ENCODE peak calls at places on chromosomes 13 and 19, in ten cellular contexts. M is body of pancreas; Y is CD8-positive, alpha-beta memory T cell; D is endodermal cell; S is AG10803; J is uterus; Q is retinal pigment epithelial cell; N is cardiac muscle cell; H is lower leg skin; K is stomach. P is an unnamed sample.
A peak's percentile ranks its signal among the peaks of the same experiment; 100 is the strongest.

GRCh38 chr19:38023245-38023644 is 116.2 kb downstream of the SIPA1L3 start:
- DNase-seq in Q (no peak), Y (no peak), H (no peak), N (no peak), S (peak; percentile 28), M (no peak), D (no peak), J (no peak), K (no peak), P (no peak)

GRCh38 chr13:89455741-89456140 is 1784.6 kb downstream of the SLITRK5 start:
- DNase-seq in Y (no peak), S (no peak), H (no peak), K (no peak), Q (no peak), N (no peak), J (no peak), D (no peak), M (no peak), P (no peak)

GRCh38 chr19:35753634-35754364 is 3.0 kb downstream of the HSPB6 start:
- DNase-seq in J (no peak), K (no peak), M (peak; percentile 12), D (no peak), Y (no peak), S (no peak), Q (no peak), N (no peak), H (peak; percentile 87), P (no peak)

GRCh38 chr13:30446122-30446500 is 19.6 kb downstream of the HMGB1 start:
- DNase-seq in N (no peak), J (no peak), Q (no peak), M (no peak), H (no peak), Y (no peak), D (no peak), K (no peak), S (no peak), P (no peak)

GRCh38 chr13:112061367-112062046 is 5.4 kb upstream of the SOX1 start:
- DNase-seq in D (peak; percentile 62), J (no peak), H (peak; percentile 77), Q (no peak), K (no peak), N (no peak), S (no peak), M (no peak), Y (no peak), P (no peak)

GRCh38 chr19:5572556-5573286 is 5.0 kb upstream of the TINCR start:
- DNase-seq in H (no peak), S (no peak), K (no peak), N (no peak), J (no peak), D (no peak), Q (no peak), Y (no peak), M (no peak), P (no peak)

GRCh38 chr13:110150384-110151091 is 156.4 kb downstream of the COL4A1 start:
- DNase-seq in K (no peak), Q (no peak), D (peak; percentile 5), M (no peak), J (no peak), S (peak; percentile 74), H (peak; percentile 71), N (no peak), Y (no peak), P (no peak)

GRCh38 chr19:13935765-13936486 is 2.3 kb downstream of the PODNL1 start:
- DNase-seq in Q (no peak), J (no peak), D (peak; percentile 82), M (no peak), Y (no peak), N (peak; percentile 50), K (no peak), H (no peak), S (no peak), P (no peak)

GRCh38 chr19:16301999-16302694 is 22.5 kb upstream of the KLF2 start:
- DNase-seq in Y (no peak), J (no peak), N (no peak), D (no peak), H (no peak), Q (no peak), K (peak; percentile 70), M (no peak), S (peak; percentile 27), P (no peak)

GRCh38 chr19:16303755-16304154 is 20.9 kb upstream of the KLF2 start:
- DNase-seq in J (peak; percentile 81), K (no peak), N (no peak), D (no peak), H (no peak), S (peak; percentile 21), Y (no peak), M (no peak), Q (no peak), P (no peak)

GRCh38 chr19:16309653-16310052 is 15.0 kb upstream of the KLF2 start:
- DNase-seq in H (no peak), Y (no peak), Q (no peak), M (no peak), S (no peak), N (no peak), D (no peak), J (no peak), K (no peak), P (no peak)

GRCh38 chr19:16308081-16308480 is 16.5 kb upstream of the KLF2 start:
- DNase-seq in D (no peak), S (no peak), Y (no peak), M (no peak), H (no peak), K (no peak), N (no peak), Q (no peak), J (no peak), P (no peak)

DNA sequence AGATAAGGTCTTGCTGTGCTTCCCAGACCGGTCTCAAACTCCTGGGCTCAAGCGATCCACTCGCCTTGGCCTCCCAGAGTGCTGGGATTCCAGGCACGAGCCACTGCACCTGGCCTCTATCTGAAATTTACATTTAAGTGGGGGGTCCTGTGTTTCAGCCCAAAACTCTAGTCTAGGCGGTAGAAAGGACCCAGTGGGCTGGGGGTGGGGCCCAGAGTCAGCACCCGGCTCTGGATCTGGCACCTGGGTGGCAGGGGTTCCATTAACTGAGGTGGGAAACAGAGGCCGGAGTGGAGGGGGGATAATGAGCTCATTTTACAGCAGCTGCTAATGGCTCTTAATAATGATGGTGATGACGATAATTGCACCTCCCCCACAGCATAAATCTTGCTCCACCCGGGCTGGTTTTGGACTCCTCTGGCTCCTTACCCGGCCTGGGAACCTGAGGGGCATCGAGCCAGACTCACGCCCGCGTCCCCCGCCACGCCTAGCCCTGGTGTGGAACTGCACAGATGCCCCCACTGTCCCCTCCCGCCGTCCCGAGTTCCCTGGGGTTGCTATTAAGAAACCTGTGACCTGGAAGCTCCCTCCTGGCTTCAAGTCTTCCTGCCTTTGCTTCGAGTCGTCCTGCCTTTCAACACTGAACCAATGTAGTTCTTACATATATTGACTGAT is 17.8 kb upstream of the KLF2 start:
- DNase-seq in S (no peak), Y (no peak), N (no peak), M (no peak), K (no peak), H (no peak), D (no peak), Q (no peak), J (no peak), P (no peak)
- H3K4me3 ChIP-seq in S (no peak overlapping the region), Y (no peak overlapping the region), N (no peak overlapping the region), M (no peak overlapping the region), K (no peak overlapping the region), H (no peak overlapping the region), D (no peak overlapping the region), Q (no peak overlapping the region), J (no peak overlapping the region), P (no peak overlapping the region)

GRCh38 chr13:28865312-28865711 is 45.2 kb downstream of the MTUS2 start:
- DNase-seq in Y (no peak), S (no peak), N (no peak), J (no peak), H (no peak), K (no peak), M (no peak), Q (no peak), D (no peak), P (no peak)

GRCh38 chr13:28867564-28867963 is 47.4 kb downstream of the MTUS2 start:
- DNase-seq in H (no peak), Y (no peak), N (no peak), K (no peak), M (no peak), S (no peak), D (no peak), J (no peak), Q (no peak), P (no peak)

GRCh38 chr13:28866932-28867331 is 46.8 kb downstream of the MTUS2 start:
- DNase-seq in D (no peak), Q (no peak), K (no peak), N (no peak), J (no peak), M (no peak), Y (no peak), S (no peak), H (no peak), P (no peak)

GRCh38 chr13:28865951-28866350 is 45.8 kb downstream of the MTUS2 start:
- DNase-seq in J (no peak), M (no peak), H (no peak), K (no peak), Q (no peak), D (no peak), Y (no peak), N (no peak), S (no peak), P (no peak)

GRCh38 chr13:28864544-28864943 is 44.4 kb downstream of the MTUS2 start:
- DNase-seq in Q (no peak), Y (no peak), M (no peak), S (no peak), H (no peak), N (no peak), J (no peak), K (no peak), D (no peak), P (no peak)
- H3K4me3 ChIP-seq in Q (no peak overlapping the region), Y (no peak overlapping the region), M (no peak overlapping the region), S (no peak overlapping the region), H (no peak overlapping the region), N (no peak overlapping the region), J (no peak overlapping the region), K (no peak overlapping the region), D (no peak overlapping the region), P (no peak overlapping the region)

GRCh38 chr13:24036115-24036514 is 124.4 kb upstream of the SPATA13 start:
- DNase-seq in H (no peak), N (no peak), Q (no peak), S (peak; percentile 83), K (no peak), J (no peak), D (no peak), Y (no peak), M (no peak), P (no peak)
- H3K4me3 ChIP-seq in H (no peak overlapping the region), N (no peak overlapping the region), Q (no peak overlapping the region), S (no peak overlapping the region), K (no peak overlapping the region), J (no peak overlapping the region), D (no peak overlapping the region), Y (no peak overlapping the region), M (no peak overlapping the region), P (no peak overlapping the region)

GRCh38 chr13:74346960-74347359 is 212.8 kb upstream of the KLF12 start:
- DNase-seq in J (no peak), M (no peak), K (no peak), S (no peak), D (peak; percentile 79), N (peak; percentile 79), Q (no peak), H (no peak), Y (no peak), P (no peak)
- H3K4me3 ChIP-seq in J (no peak overlapping the region), M (no peak overlapping the region), K (no peak overlapping the region), S (no peak overlapping the region), D (no peak overlapping the region), N (no peak overlapping the region), Q (no peak overlapping the region), H (no peak overlapping the region), Y (no peak overlapping the region), P (no peak overlapping the region)

GRCh38 chr13:49629196-49629938 is 1.1 kb downstream of the ARL11 start:
- DNase-seq in N (no peak), S (no peak), H (no peak), K (no peak), Y (no peak), D (no peak), M (no peak), J (no peak), Q (no peak), P (no peak)
- H3K4me3 ChIP-seq in N (no peak overlapping the region), S (no peak overlapping the region), H (no peak overlapping the region), K (peak overlapping the region; percentile 41), Y (no peak overlapping the region), D (no peak overlapping the region), M (no peak overlapping the region), J (no peak overlapping the region), Q (no peak overlapping the region), P (no peak overlapping the region)

P was measured in AG04449.